ENCODE peak calls at places on chromosomes 13 and 19, in five cellular contexts. Q is HCT116, Z is cardiac muscle cell, P is pancreas, F is lower lobe of right lung. S is an unnamed sample.

GRCh38 chr13:27375686-27376326 is 48.6 kb upstream of the GTF3A start:
- DNase-seq in Q (peak; percentile 70), Z (peak; percentile 82), P (peak; percentile 82), F (peak; percentile 61), S (peak; percentile 62)

GRCh38 chr13:114081761-114082681 is 50.4 kb downstream of the RASA3 start:
- DNase-seq in Q (no peak), Z (no peak), P (peak; percentile 84), F (no peak), S (no peak)

GRCh38 chr19:21483589-21484170 is 21.7 kb upstream of the ZNF429 start:
- DNase-seq in Q (no peak), Z (peak; percentile 16), P (peak; percentile 83), F (peak; percentile 76), S (peak; percentile 19)

GRCh38 chr13:32446778-32447465 is 19.0 kb upstream of the N4BP2L1 start:
- DNase-seq in Q (no peak), Z (peak; percentile 36), P (no peak), F (no peak), S (no peak)

GRCh38 chr19:54653181-54653809 is 9.5 kb upstream of the LILRB4 start:
- DNase-seq in Q (peak; percentile 31), Z (peak; percentile 29), P (no peak), F (no peak), S (peak; percentile 52)

GRCh38 chr19:15779756-15780476 is 7.5 kb upstream of the OR10H5 start:
- DNase-seq in Q (no peak), Z (peak; percentile 60), P (peak; percentile 74), F (peak; percentile 62), S (no peak)

GRCh38 chr19:35596366-35596999 is 10.5 kb downstream of the PMIS2 start:
- DNase-seq in Q (no peak), Z (peak; percentile 10), P (no peak), F (no peak), S (peak; percentile 73)

GRCh38 chr19:43028866-43029265 is 2.6 kb upstream of the PSG11 start:
- DNase-seq in Q (no peak), Z (no peak), P (no peak), F (no peak), S (no peak)

GRCh38 chr13:52599037-52599852 is 43.0 kb upstream of the HNRNPA1L2 start:
- DNase-seq in Q (no peak), Z (peak; percentile 70), P (no peak), F (no peak), S (no peak)

GRCh38 chr13:97142452-97142851 is 79.7 kb upstream of the MBNL2 start:
- DNase-seq in Q (peak; percentile 78), Z (peak; percentile 56), P (peak; percentile 60), F (no peak), S (peak; percentile 53)

GRCh38 chr19:1256646-1257474 is 8.5 kb downstream of the MIDN start:
- DNase-seq in Q (no peak), Z (no peak), P (no peak), F (no peak), S (no peak)

GRCh38 chr13:101751488-101751887 is 299.0 kb downstream of the ITGBL1 start:
- DNase-seq in Q (no peak), Z (peak; percentile 74), P (no peak), F (no peak), S (no peak)

GRCh38 chr19:12364391-12365093 is 941 bp downstream of the ZNF442 start:
- DNase-seq in Q (no peak), Z (peak; percentile 29), P (peak; percentile 67), F (peak; percentile 59), S (no peak)

GRCh38 chr19:29259153-29259552 is 46.2 kb upstream of the UQCRFS1 start:
- DNase-seq in Q (no peak), Z (no peak), P (no peak), F (no peak), S (peak; percentile 51)

GRCh38 chr13:79311456-79311855 is 94.6 kb downstream of the RBM26 start:
- DNase-seq in Q (no peak), Z (peak; percentile 47), P (no peak), F (no peak), S (no peak)

GRCh38 chr19:20964798-20965197 is 41.7 kb downstream of the ZNF85 start:
- DNase-seq in Q (no peak), Z (no peak), P (no peak), F (no peak), S (no peak)

GRCh38 chr19:13286195-13286985 is 136.2 kb downstream of the IER2 start:
- DNase-seq in Q (no peak), Z (no peak), P (no peak), F (no peak), S (no peak)

GRCh38 chr13:36612242-36612641 is 61.6 kb upstream of the SERTM1 start:
- DNase-seq in Q (no peak), Z (no peak), P (no peak), F (no peak), S (no peak)

GRCh38 chr13:100809856-100810255 is 135.3 kb upstream of the TMTC4 start:
- DNase-seq in Q (no peak), Z (no peak), P (no peak), F (no peak), S (no peak)

S was measured in A549.